ENCODE peak calls at places on chromosomes 12 and 14, in six cellular contexts. K is progenitor cell of endocrine pancreas, S is lung, N is omental fat pad, W is type B pancreatic cell, F is GM13976. X is an unnamed sample.

GRCh38 chr14:37623552-37623951 is 28.1 kb downstream of the TTC6 start:
- DNase-seq in K (no peak), S (no peak), N (no peak), W (no peak), F (no peak), X (no peak)

GRCh38 chr12:87160848-87161601 is 868.2 kb downstream of the C12orf50 start:
- DNase-seq in K (no peak), S (no peak), N (no peak), W (no peak), F (no peak), X (no peak)

GRCh38 chr12:60494249-60494648 is 898.4 kb downstream of the SLC16A7 start:
- DNase-seq in K (no peak), S (no peak), N (no peak), W (no peak), F (no peak), X (no peak)

GRCh38 chr12:68236421-68237059 is 10.9 kb upstream of the IL26 start:
- DNase-seq in K (no peak), S (no peak), N (no peak), W (no peak), F (peak), X (no peak)

GRCh38 chr14:78446807-78447206 is 276.6 kb downstream of the NRXN3 start:
- DNase-seq in K (peak), S (no peak), N (no peak), W (no peak), F (no peak), X (no peak)

GRCh38 chr12:54017027-54017788 is 8.4 kb downstream of the HOXC8 start:
- DNase-seq in K (no peak), S (no peak), N (no peak), W (no peak), F (no peak), X (no peak)

GRCh38 chr12:12734054-12734453 is 16.9 kb downstream of the CDKN1B start:
- DNase-seq in K (no peak), S (no peak), N (no peak), W (no peak), F (no peak), X (no peak)

GRCh38 chr14:41805633-41806032 is 199.0 kb downstream of the LRFN5 start:
- DNase-seq in K (no peak), S (no peak), N (no peak), W (no peak), F (no peak), X (no peak)

GRCh38 chr12:112557954-112558630 is 139.3 kb downstream of the PTPN11 start:
- DNase-seq in K (no peak), S (no peak), N (no peak), W (no peak), F (no peak), X (no peak)

GRCh38 chr12:51827925-51828818 is 20.3 kb downstream of the FIGNL2 start:
- DNase-seq in K (no peak), S (peak), N (no peak), W (no peak), F (no peak), X (no peak)

GRCh38 chr12:105120551-105120950 is 13.0 kb downstream of the WASHC4 start:
- DNase-seq in K (no peak), S (no peak), N (no peak), W (no peak), F (no peak), X (no peak)

GRCh38 chr14:37078131-37078530 is 94.3 kb downstream of the SLC25A21 start:
- DNase-seq in K (no peak), S (no peak), N (no peak), W (no peak), F (no peak), X (no peak)

GRCh38 chr12:14239935-14240872 is 125.3 kb upstream of the ATF7IP start:
- DNase-seq in K (no peak), S (no peak), N (no peak), W (no peak), F (peak), X (no peak)

GRCh38 chr12:4099276-4099675 is 174.3 kb upstream of the CCND2 start:
- DNase-seq in K (no peak), S (no peak), N (no peak), W (no peak), F (no peak), X (no peak)

GRCh38 chr12:66740257-66740656 is 61.4 kb upstream of the GRIP1 start:
- DNase-seq in K (no peak), S (no peak), N (no peak), W (no peak), F (no peak), X (no peak)

GRCh38 chr14:91195881-91196280 is 48.6 kb downstream of the GPR68 start:
- DNase-seq in K (no peak), S (no peak), N (no peak), W (no peak), F (no peak), X (no peak)

GRCh38 chr12:34166427-34167060 is 144.2 kb downstream of the ALG10 start:
- DNase-seq in K (no peak), S (no peak), N (no peak), W (no peak), F (no peak), X (no peak)

GRCh38 chr12:90152897-90153624 is 444.4 kb upstream of the ATP2B1 start:
- DNase-seq in K (no peak), S (no peak), N (no peak), W (no peak), F (no peak), X (no peak)

GRCh38 chr12:53241623-53242412 is 9.8 kb upstream of the RARG start:
- DNase-seq in K (no peak), S (no peak), N (no peak), W (no peak), F (no peak), X (no peak)

GRCh38 chr14:97412933-97413574 is 615.9 kb downstream of the VRK1 start:
- DNase-seq in K (no peak), S (no peak), N (no peak), W (no peak), F (no peak), X (no peak)

GRCh38 chr14:103330536-103330935 is 3.5 kb upstream of the EIF5 start:
- DNase-seq in K (no peak), S (no peak), N (no peak), W (no peak), F (no peak), X (no peak)

GRCh38 chr14:103334644-103335603 is 887 bp downstream of the EIF5 start:
- DNase-seq in K (peak), S (peak), N (peak), W (peak), F (peak), X (peak)

GRCh38 chr14:103336191-103336590 is 2.2 kb downstream of the EIF5 start:
- DNase-seq in K (no peak), S (no peak), N (no peak), W (no peak), F (no peak), X (no peak)

GRCh38 chr14:103332143-103332919 is 1.7 kb upstream of the EIF5 start:
- DNase-seq in K (no peak), S (no peak), N (no peak), W (no peak), F (no peak), X (no peak)

GRCh38 chr14:103333754-103334643 is at the start of gene EIF5:
- DNase-seq in K (peak), S (peak), N (peak), W (peak), F (peak), X (peak)
- TF ChIP-seq CTCF in K (peak), S (no peak), N (no peak), W (peak), F (no peak), X (peak)

GRCh38 chr14:51847489-51847796 is 13.0 kb upstream of the GNG2 start:
- DNase-seq in K (no peak), S (no peak), N (no peak), W (no peak), F (no peak), X (no peak)
- TF ChIP-seq CTCF in K (no peak), S (no peak), N (no peak), W (no peak), F (no peak), X (no peak)

GRCh38 chr12:121799175-121799841 is 4.5 kb upstream of the SETD1B start:
- DNase-seq in K (no peak), S (peak), N (no peak), W (no peak), F (peak), X (no peak)

GRCh38 chr12:121798807-121799174 is 5.0 kb upstream of the SETD1B start:
- DNase-seq in K (no peak), S (no peak), N (no peak), W (no peak), F (no peak), X (no peak)

GRCh38 chr12:121795029-121795977 is 1.8 kb upstream of the RHOF start:
- DNase-seq in K (peak), S (peak), N (peak), W (peak), F (peak), X (peak)

GRCh38 chr12:121797937-121798801 is 4.7 kb upstream of the RHOF start:
- DNase-seq in K (no peak), S (peak), N (no peak), W (no peak), F (no peak), X (no peak)

GRCh38 chr12:121796855-121797751 is 3.6 kb upstream of the RHOF start:
- DNase-seq in K (peak), S (peak), N (peak), W (no peak), F (no peak), X (no peak)
- TF ChIP-seq CTCF in K (peak), S (peak), N (no peak), W (peak), F (no peak), X (peak)

GRCh38 chr12:70733385-70733784 is 96.2 kb upstream of the PTPRB start:
- DNase-seq in K (peak), S (no peak), N (no peak), W (no peak), F (peak), X (no peak)
- TF ChIP-seq CTCF in K (peak), S (peak), N (no peak), W (peak), F (peak), X (peak)

DNA sequence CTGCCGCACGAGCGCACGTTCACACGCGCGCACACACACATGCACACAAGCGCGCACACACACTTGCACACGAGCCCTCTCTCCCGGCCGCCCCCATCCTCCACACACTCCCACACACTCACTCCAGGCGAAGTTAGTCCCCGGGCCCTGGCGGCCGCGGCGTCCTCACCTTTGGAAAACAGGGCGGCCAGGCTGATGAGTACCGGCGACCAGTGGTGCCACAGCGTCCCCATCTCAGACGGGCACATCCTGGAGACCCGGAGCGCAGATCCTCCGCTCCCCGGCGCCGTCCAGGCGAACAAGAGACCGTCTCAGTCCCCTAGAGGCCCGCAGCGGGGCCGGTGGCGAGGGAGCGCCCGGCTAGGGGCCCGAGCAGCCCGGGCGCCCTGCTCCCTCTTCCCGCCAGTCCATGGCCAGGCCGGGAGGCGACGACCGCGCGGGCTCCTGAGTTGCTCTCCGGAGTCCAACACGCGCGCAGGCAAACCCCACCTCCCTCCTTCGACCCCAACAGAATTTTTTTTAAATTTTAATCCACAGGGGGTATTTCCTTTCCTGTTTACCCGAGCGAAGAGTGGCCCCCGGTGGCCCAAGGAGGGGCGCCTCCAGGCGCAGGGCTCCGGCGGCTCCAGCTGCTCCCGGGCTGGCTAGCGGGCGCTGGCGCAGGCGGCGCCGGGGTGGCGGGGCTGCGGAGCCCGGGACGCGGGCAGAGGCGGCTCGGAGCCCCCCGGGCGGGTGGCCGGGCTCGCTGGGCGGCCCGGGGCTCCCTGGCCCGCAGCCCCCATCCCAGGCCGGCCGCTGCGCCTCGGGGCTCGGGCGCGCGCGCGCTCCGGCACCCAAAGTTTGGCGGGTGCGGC is 506 bp downstream of the TMEM132D start:
- DNase-seq in K (no peak), S (no peak), N (no peak), W (no peak), F (no peak), X (no peak)
- TF ChIP-seq CTCF in K (no peak), S (no peak), N (no peak), W (no peak), F (no peak), X (peak)

DNA sequence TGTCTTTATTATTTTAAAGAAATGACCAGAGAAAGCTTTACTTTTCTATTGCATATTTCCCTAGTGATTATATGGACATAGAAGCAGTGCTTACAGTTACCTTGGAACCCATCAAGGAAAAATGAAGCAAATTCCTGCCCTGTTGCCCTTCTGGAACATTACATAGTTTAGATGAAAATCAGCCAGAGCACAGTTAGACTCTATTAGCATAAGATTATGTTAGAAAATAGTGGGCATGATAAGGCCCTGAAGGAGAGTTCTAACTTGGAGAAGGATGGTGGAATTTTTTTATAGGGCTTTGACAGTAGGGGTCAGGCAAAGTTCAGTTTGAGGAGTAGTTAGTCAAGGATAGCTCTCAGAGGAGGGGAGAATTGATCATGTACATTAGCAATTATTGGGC is 74.3 kb downstream of the FUT8 start:
- DNase-seq in K (no peak), S (no peak), N (no peak), W (no peak), F (no peak), X (no peak)
- TF ChIP-seq CTCF in K (no peak), S (no peak), N (no peak), W (no peak), F (no peak), X (no peak)

DNA sequence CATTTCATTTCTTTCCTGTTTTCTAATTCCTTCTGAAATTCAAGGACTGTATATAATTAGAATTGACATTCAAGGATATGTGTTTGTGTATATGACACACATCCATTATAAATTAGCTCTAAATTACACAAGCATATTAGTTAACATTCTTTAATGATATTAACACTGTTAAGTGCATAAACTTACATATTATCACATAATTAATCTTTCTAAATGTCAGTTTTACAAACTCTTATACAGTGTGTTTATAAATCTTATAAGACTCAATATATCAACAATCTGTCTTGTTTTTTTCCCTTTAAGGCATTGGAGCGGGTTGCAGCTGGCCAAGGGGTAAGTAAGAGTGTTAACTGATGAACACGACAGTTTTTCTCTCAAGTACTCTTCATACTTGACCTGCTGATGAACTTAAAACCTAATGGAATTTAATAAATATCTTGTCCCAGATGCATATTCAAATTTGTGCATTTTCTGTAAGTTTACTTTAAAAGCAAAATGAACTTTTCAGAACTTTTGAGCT is 76.1 kb downstream of the METTL25 start:
- DNase-seq in K (no peak), S (no peak), N (no peak), W (no peak), F (no peak), X (no peak)
- TF ChIP-seq CTCF in K (no peak), S (no peak), N (no peak), W (no peak), F (no peak), X (no peak)